ENCODE peak calls at places on chromosomes 5 and 9, in five cellular contexts. One of them, this sample, is unnamed.

GRCh38 chr9:132670816-132671371 is 630 bp downstream of the GTF3C4 start:
- DNase-seq in DMS153: no peak
- DNase-seq in activated CD4-positive, alpha-beta T cell treated with anti-CD3 and anti-CD28 coated beads for 24 hours: peak; percentile 9
- DNase-seq in fibroblast of lung: peak; percentile 27
- DNase-seq in heart left ventricle: no peak
- DNase-seq in this sample: peak; percentile 32

GRCh38 chr5:88948746-88949600 is 66.0 kb upstream of the MEF2C start:
- DNase-seq in DMS153: no peak
- DNase-seq in activated CD4-positive, alpha-beta T cell treated with anti-CD3 and anti-CD28 coated beads for 24 hours: no peak
- DNase-seq in fibroblast of lung: no peak
- DNase-seq in heart left ventricle: no peak
- DNase-seq in this sample: no peak

GRCh38 chr5:181241393-181241975 is 2.2 kb downstream of the RACK1 start:
- DNase-seq in DMS153: no peak
- DNase-seq in activated CD4-positive, alpha-beta T cell treated with anti-CD3 and anti-CD28 coated beads for 24 hours: no peak
- DNase-seq in fibroblast of lung: peak; percentile 82
- DNase-seq in heart left ventricle: no peak
- DNase-seq in this sample: no peak

GRCh38 chr9:35609001-35609819 is 4.1 kb downstream of the TESK1 start:
- DNase-seq in DMS153: no peak
- DNase-seq in activated CD4-positive, alpha-beta T cell treated with anti-CD3 and anti-CD28 coated beads for 24 hours: no peak
- DNase-seq in fibroblast of lung: no peak
- DNase-seq in heart left ventricle: no peak
- DNase-seq in this sample: no peak

GRCh38 chr9:37984672-37985611 is 81.0 kb upstream of the SLC25A51 start:
- DNase-seq in DMS153: peak; percentile 68
- DNase-seq in activated CD4-positive, alpha-beta T cell treated with anti-CD3 and anti-CD28 coated beads for 24 hours: no peak
- DNase-seq in fibroblast of lung: peak; percentile 42
- DNase-seq in heart left ventricle: peak; percentile 72
- DNase-seq in this sample: no peak

GRCh38 chr5:169467382-169467781 is 116.2 kb upstream of the SPDL1 start:
- DNase-seq in DMS153: no peak
- DNase-seq in activated CD4-positive, alpha-beta T cell treated with anti-CD3 and anti-CD28 coated beads for 24 hours: no peak
- DNase-seq in fibroblast of lung: peak; percentile 20
- DNase-seq in heart left ventricle: no peak
- DNase-seq in this sample: no peak

GRCh38 chr5:173486355-173486754 is 130.1 kb downstream of the BOD1 start:
- DNase-seq in DMS153: no peak
- DNase-seq in activated CD4-positive, alpha-beta T cell treated with anti-CD3 and anti-CD28 coated beads for 24 hours: no peak
- DNase-seq in fibroblast of lung: no peak
- DNase-seq in heart left ventricle: no peak
- DNase-seq in this sample: no peak

GRCh38 chr9:111743275-111743674 is 51.5 kb downstream of the SHOC1 start:
- DNase-seq in DMS153: no peak
- DNase-seq in activated CD4-positive, alpha-beta T cell treated with anti-CD3 and anti-CD28 coated beads for 24 hours: peak; percentile 14
- DNase-seq in fibroblast of lung: peak; percentile 80
- DNase-seq in heart left ventricle: no peak
- DNase-seq in this sample: no peak

GRCh38 chr5:468401-468800 is 25.4 kb downstream of the EXOC3 start:
- DNase-seq in DMS153: no peak
- DNase-seq in activated CD4-positive, alpha-beta T cell treated with anti-CD3 and anti-CD28 coated beads for 24 hours: no peak
- DNase-seq in fibroblast of lung: no peak
- DNase-seq in heart left ventricle: no peak
- DNase-seq in this sample: no peak

GRCh38 chr5:57221049-57221568 is 47.2 kb downstream of the GPBP1 start:
- DNase-seq in DMS153: no peak
- DNase-seq in activated CD4-positive, alpha-beta T cell treated with anti-CD3 and anti-CD28 coated beads for 24 hours: peak; percentile 48
- DNase-seq in fibroblast of lung: peak; percentile 75
- DNase-seq in heart left ventricle: no peak
- DNase-seq in this sample: no peak

GRCh38 chr5:57675236-57675635 is 192.6 kb upstream of the ACTBL2 start:
- DNase-seq in DMS153: no peak
- DNase-seq in activated CD4-positive, alpha-beta T cell treated with anti-CD3 and anti-CD28 coated beads for 24 hours: no peak
- DNase-seq in fibroblast of lung: no peak
- DNase-seq in heart left ventricle: no peak
- DNase-seq in this sample: no peak

GRCh38 chr5:173242079-173242478 is 7.1 kb upstream of the NKX2-5 start:
- DNase-seq in DMS153: no peak
- DNase-seq in activated CD4-positive, alpha-beta T cell treated with anti-CD3 and anti-CD28 coated beads for 24 hours: no peak
- DNase-seq in fibroblast of lung: no peak
- DNase-seq in heart left ventricle: no peak
- DNase-seq in this sample: no peak

GRCh38 chr5:157865844-157866243 is 6.9 kb upstream of the CLINT1 start:
- DNase-seq in DMS153: no peak
- DNase-seq in activated CD4-positive, alpha-beta T cell treated with anti-CD3 and anti-CD28 coated beads for 24 hours: no peak
- DNase-seq in fibroblast of lung: no peak
- DNase-seq in heart left ventricle: no peak
- DNase-seq in this sample: no peak

GRCh38 chr5:158456756-158457155 is 597.8 kb upstream of the CLINT1 start:
- DNase-seq in DMS153: no peak
- DNase-seq in activated CD4-positive, alpha-beta T cell treated with anti-CD3 and anti-CD28 coated beads for 24 hours: no peak
- DNase-seq in fibroblast of lung: peak; percentile 97
- DNase-seq in heart left ventricle: peak; percentile 36
- DNase-seq in this sample: no peak

This sample was measured in testis.